ENCODE peak calls at places on chromosome 5, in four cellular contexts. N is K562, W is IMR-90, T is SK-N-SH. E is an unnamed sample.

GRCh38 chr5:14424011-14424685 is 157.4 kb upstream of the OTULINL start:
- DNase-seq in N (no peak), W (no peak), T (no peak), E (no peak)

GRCh38 chr5:160539431-160539830 is 117.8 kb downstream of the PTTG1 start:
- DNase-seq in N (no peak), W (no peak), T (no peak), E (no peak)

GRCh38 chr5:54261596-54261995 is 48.8 kb downstream of the ARL15 start:
- DNase-seq in N (no peak), W (no peak), T (no peak), E (no peak)

GRCh38 chr5:32332361-32332760 is 19.6 kb upstream of the MTMR12 start:
- DNase-seq in N (no peak), W (no peak), T (no peak), E (no peak)

GRCh38 chr5:160339406-160340140 is 27.2 kb upstream of the CCNJL start:
- DNase-seq in N (no peak), W (no peak), T (no peak), E (no peak)

GRCh38 chr5:13477118-13477737 is 467.3 kb downstream of the DNAH5 start:
- DNase-seq in N (no peak), W (peak; percentile 89), T (no peak), E (no peak)

GRCh38 chr5:36944607-36945225 is 68.1 kb downstream of the NIPBL start:
- DNase-seq in N (peak; percentile 18), W (peak; percentile 76), T (peak; percentile 12), E (peak; percentile 49)

GRCh38 chr5:163908253-163908652 is 402.8 kb downstream of the MAT2B start:
- DNase-seq in N (no peak), W (no peak), T (no peak), E (no peak)

GRCh38 chr5:180598316-180598701 is 7.0 kb upstream of the SCGB3A1 start:
- DNase-seq in N (peak; percentile 4), W (no peak), T (peak; percentile 37), E (no peak)

GRCh38 chr5:52799358-52799982 is 11.8 kb downstream of the ITGA1 start:
- DNase-seq in N (peak; percentile 27), W (peak; percentile 79), T (peak; percentile 23), E (peak; percentile 72)

GRCh38 chr5:102911973-102912372 is 156.9 kb downstream of the PAM start:
- DNase-seq in N (no peak), W (peak; percentile 79), T (no peak), E (no peak)

GRCh38 chr5:98933446-98934072 is 4.8 kb upstream of the CHD1 start:
- DNase-seq in N (no peak), W (no peak), T (no peak), E (no peak)

GRCh38 chr5:154603978-154604679 is 126.1 kb upstream of the HAND1 start:
- DNase-seq in N (no peak), W (peak; percentile 16), T (peak; percentile 91), E (no peak)

GRCh38 chr5:133245191-133246052 is 193.6 kb downstream of the HSPA4 start:
- DNase-seq in N (peak; percentile 72), W (peak; percentile 99), T (no peak), E (peak; percentile 40)

GRCh38 chr5:1488882-1489680 is 34.7 kb downstream of the LPCAT1 start:
- DNase-seq in N (no peak), W (peak; percentile 90), T (no peak), E (no peak)

GRCh38 chr5:175457466-175457865 is 13.5 kb upstream of the DRD1 start:
- DNase-seq in N (no peak), W (no peak), T (no peak), E (no peak)

GRCh38 chr5:3738909-3739308 is 143.3 kb downstream of the IRX1 start:
- DNase-seq in N (no peak), W (no peak), T (no peak), E (no peak)

GRCh38 chr5:61659221-61659696 is 327.2 kb downstream of the ZSWIM6 start:
- DNase-seq in N (no peak), W (no peak), T (no peak), E (no peak)

GRCh38 chr5:43036856-43037711 is 3.0 kb downstream of the ANXA2R start:
- DNase-seq in N (no peak), W (peak; percentile 59), T (no peak), E (no peak)

GRCh38 chr5:135100431-135100830 is 66.4 kb upstream of the PITX1 start:
- DNase-seq in N (no peak), W (no peak), T (no peak), E (no peak)

GRCh38 chr5:75951158-75951557 is 132.0 kb upstream of the SV2C start:
- DNase-seq in N (no peak), W (no peak), T (no peak), E (no peak)

DNA sequence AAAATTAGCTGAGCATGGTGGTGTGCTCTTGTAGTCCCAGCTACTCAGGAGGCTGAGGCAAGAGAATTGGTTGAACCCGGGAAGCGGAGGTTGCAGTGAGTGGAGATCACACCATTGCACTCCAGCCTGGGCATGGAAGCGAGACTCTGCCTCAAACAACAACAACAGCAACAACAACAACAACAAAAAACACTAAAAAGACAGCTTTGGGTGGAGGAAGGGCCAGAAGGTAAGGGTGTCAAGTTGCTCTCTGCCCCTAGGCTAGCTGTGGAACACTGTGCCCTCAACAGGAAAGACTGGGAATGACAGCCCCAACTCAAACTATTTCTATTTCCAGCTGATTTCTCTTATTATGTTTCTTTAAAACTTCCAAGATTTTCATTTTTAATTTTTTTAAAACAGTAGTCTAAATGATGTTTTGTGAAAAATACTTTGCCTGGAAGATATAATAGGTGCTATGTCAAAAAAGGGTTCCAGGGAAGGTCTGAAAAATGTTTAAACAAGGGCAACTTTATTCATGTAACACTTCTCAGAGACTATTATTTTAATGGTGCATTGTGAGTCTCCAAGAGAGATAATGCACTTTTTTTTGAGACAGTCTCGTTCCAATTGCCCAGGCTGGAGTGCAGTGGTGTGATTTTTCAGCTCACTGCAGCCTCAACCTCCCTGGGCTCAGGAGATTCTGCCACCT is 29.9 kb downstream of the CLINT1 start:
- DNase-seq in N (peak; percentile 39), W (no peak), T (peak; percentile 14), E (no peak)
- TF ChIP-seq CTCF in N (peak; percentile 54), W (peak; percentile 33), T (peak; percentile 39), E (peak; percentile 38)

DNA sequence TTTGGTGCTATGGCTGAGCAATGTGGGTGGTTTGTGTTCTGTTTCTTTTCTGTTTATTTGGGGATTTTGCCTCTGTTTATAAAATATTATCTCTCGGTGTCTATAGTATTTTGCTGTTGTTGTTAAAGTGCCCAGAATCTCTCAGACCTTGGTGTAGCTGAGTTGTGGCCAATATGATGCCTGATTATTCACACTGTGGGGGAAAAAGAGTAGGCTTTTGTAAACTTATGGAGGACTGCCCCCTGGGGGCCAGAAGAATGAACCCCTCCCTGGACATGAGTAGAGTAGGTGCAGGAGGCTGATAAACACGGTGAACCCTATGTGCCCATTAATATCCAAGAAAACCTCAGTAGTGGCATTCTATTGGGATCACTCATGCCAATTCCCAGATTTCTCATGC is 49.0 kb upstream of the DPYSL3 start:
- DNase-seq in N (peak; percentile 10), W (peak; percentile 81), T (peak; percentile 66), E (no peak)
- TF ChIP-seq MXI1 in N (no peak), W (no peak), T (no peak), E (no peak)

DNA sequence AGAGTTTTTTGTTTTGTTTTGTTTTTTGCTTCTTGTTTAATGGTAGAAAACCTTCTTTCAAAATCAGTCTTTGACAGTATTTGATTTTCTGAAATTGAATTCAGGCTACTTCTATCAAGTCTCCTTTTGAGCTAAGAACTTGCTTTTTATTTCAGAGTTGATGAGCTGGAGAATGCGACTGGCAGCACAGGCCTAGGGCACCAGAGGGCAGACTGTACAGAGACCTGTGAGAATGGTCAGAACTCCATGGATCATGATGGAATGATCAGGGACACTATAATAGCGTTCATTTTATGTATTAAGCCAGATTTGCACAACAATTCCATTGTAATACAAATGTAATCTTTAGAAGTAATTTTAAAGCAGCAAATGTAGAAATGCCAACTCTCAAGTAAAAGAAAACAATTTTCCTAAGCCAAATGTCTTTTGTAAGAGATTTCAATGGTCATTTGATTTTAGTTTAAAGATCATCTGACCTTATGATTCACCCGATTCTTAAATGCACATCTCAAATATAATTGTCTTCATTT is 902.4 kb downstream of the NR2F1-AS1 start:
- DNase-seq in N (no peak), W (no peak), T (peak; percentile 8), E (peak; percentile 4)
- TF ChIP-seq CTCF in N (no peak), W (no peak), T (peak; percentile 47), E (peak; percentile 44)

GRCh38 chr5:59257488-59258400 is 635.8 kb downstream of the PDE4D start:
- DNase-seq in N (no peak), W (no peak), T (no peak), E (peak; percentile 29)
- TF ChIP-seq MXI1 in N (no peak), W (no peak), T (no peak), E (no peak)

DNA sequence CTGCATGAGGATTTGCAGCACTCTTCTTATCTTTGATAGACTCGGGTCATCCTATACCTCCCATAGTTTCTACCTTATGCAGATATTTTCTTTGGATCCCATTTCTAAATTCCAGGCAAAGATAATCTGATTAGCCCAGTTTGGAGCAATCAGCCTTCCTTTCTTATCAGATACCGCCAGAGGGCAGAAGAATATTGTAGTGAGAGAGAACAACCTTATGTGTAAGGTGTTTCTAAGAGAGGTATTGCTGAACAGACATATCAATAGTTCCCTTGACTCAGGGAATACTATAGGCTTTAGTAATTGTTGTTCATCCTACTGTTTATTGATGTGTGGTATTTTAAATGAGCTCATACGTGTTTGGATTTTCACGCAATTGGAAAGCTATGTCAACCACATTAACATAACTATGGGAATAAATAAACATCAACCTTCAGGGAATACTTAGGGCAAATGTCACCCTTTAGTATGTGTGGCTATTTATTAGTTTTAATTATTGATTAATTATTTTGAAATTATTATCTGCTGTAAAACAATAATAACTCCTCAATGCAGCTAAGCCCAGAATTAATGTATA is 1435.2 kb upstream of the CDH9 start:
- DNase-seq in N (no peak), W (no peak), T (no peak), E (peak; percentile 23)
- TF ChIP-seq CTCF in N (no peak), W (no peak), T (peak; percentile 59), E (peak; percentile 22)

GRCh38 chr5:56490971-56491468 is 257.9 kb upstream of the ANKRD55 start:
- DNase-seq in N (no peak), W (no peak), T (no peak), E (no peak)
- TF ChIP-seq MXI1 in N (no peak), W (no peak), T (no peak), E (no peak)

GRCh38 chr5:96595300-96596090 is 66.7 kb upstream of the CAST start:
- DNase-seq in N (peak; percentile 48), W (no peak), T (no peak), E (peak; percentile 10)
- TF ChIP-seq CTCF in N (peak; percentile 57), W (peak; percentile 29), T (peak; percentile 53), E (no peak)

E was measured in HepG2.